ENCODE peak calls at places on chromosomes 11 and 22, in ten cellular contexts. One of them, this sample, is unnamed.

GRCh38 chr11:95693298-95693697 is 96.3 kb downstream of the FAM76B start:
- DNase-seq in EL: no peak
- DNase-seq in astrocyte of the hippocampus: no peak
- DNase-seq in body of pancreas: no peak
- DNase-seq in NCI-H2081: no peak
- DNase-seq in breast epithelium: no peak
- DNase-seq in Peyer's patch: no peak
- DNase-seq in left lung: no peak
- DNase-seq in AG04450: no peak
- DNase-seq in stimulated activated CD4-positive, alpha-beta T cell treated with anti-CD3 and anti-CD28 coated beads, Interleukin-4, amount 100 ng/mL, for 1 hour: no peak
- DNase-seq in this sample: no peak

GRCh38 chr11:65767406-65767805 is 13.4 kb downstream of the AP5B1 start:
- DNase-seq in breast epithelium: no peak
- DNase-seq in stimulated activated CD4-positive, alpha-beta T cell treated with anti-CD3 and anti-CD28 coated beads, Interleukin-4, amount 100 ng/mL, for 1 hour: no peak
- DNase-seq in Peyer's patch: no peak
- DNase-seq in NCI-H2081: no peak
- DNase-seq in body of pancreas: no peak
- DNase-seq in astrocyte of the hippocampus: no peak
- DNase-seq in AG04450: no peak
- DNase-seq in left lung: no peak
- DNase-seq in EL: no peak
- DNase-seq in this sample: no peak

GRCh38 chr22:23397618-23398567 is 182.2 kb downstream of the IGLL1 start:
- DNase-seq in NCI-H2081: no peak
- DNase-seq in Peyer's patch: no peak
- DNase-seq in AG04450: no peak
- DNase-seq in body of pancreas: no peak
- DNase-seq in left lung: no peak
- DNase-seq in astrocyte of the hippocampus: no peak
- DNase-seq in EL: no peak
- DNase-seq in stimulated activated CD4-positive, alpha-beta T cell treated with anti-CD3 and anti-CD28 coated beads, Interleukin-4, amount 100 ng/mL, for 1 hour: no peak
- DNase-seq in breast epithelium: peak
- DNase-seq in this sample: no peak

GRCh38 chr11:126360049-126360446 is 4.6 kb downstream of the ST3GAL4 start:
- DNase-seq in EL: no peak
- DNase-seq in left lung: no peak
- DNase-seq in AG04450: no peak
- DNase-seq in body of pancreas: no peak
- DNase-seq in astrocyte of the hippocampus: no peak
- DNase-seq in NCI-H2081: no peak
- DNase-seq in stimulated activated CD4-positive, alpha-beta T cell treated with anti-CD3 and anti-CD28 coated beads, Interleukin-4, amount 100 ng/mL, for 1 hour: no peak
- DNase-seq in breast epithelium: no peak
- DNase-seq in Peyer's patch: no peak
- DNase-seq in this sample: no peak

GRCh38 chr22:18064636-18065035 is 13.2 kb upstream of the PEX26 start:
- DNase-seq in breast epithelium: no peak
- DNase-seq in NCI-H2081: no peak
- DNase-seq in AG04450: no peak
- DNase-seq in EL: no peak
- DNase-seq in stimulated activated CD4-positive, alpha-beta T cell treated with anti-CD3 and anti-CD28 coated beads, Interleukin-4, amount 100 ng/mL, for 1 hour: no peak
- DNase-seq in astrocyte of the hippocampus: no peak
- DNase-seq in Peyer's patch: no peak
- DNase-seq in body of pancreas: no peak
- DNase-seq in left lung: no peak
- DNase-seq in this sample: no peak

GRCh38 chr11:114848027-114848426 is 169.7 kb downstream of the NXPE2 start:
- DNase-seq in stimulated activated CD4-positive, alpha-beta T cell treated with anti-CD3 and anti-CD28 coated beads, Interleukin-4, amount 100 ng/mL, for 1 hour: no peak
- DNase-seq in body of pancreas: no peak
- DNase-seq in left lung: no peak
- DNase-seq in breast epithelium: no peak
- DNase-seq in Peyer's patch: no peak
- DNase-seq in AG04450: no peak
- DNase-seq in NCI-H2081: no peak
- DNase-seq in astrocyte of the hippocampus: no peak
- DNase-seq in EL: no peak
- DNase-seq in this sample: no peak

GRCh38 chr11:68441466-68442230 is 18.9 kb upstream of the PPP6R3 start:
- DNase-seq in AG04450: no peak
- DNase-seq in left lung: peak
- DNase-seq in Peyer's patch: no peak
- DNase-seq in stimulated activated CD4-positive, alpha-beta T cell treated with anti-CD3 and anti-CD28 coated beads, Interleukin-4, amount 100 ng/mL, for 1 hour: no peak
- DNase-seq in body of pancreas: no peak
- DNase-seq in NCI-H2081: peak
- DNase-seq in astrocyte of the hippocampus: no peak
- DNase-seq in breast epithelium: no peak
- DNase-seq in EL: no peak
- DNase-seq in this sample: peak

GRCh38 chr11:17531071-17531817 is 13.0 kb downstream of the USH1C start:
- DNase-seq in astrocyte of the hippocampus: no peak
- DNase-seq in AG04450: no peak
- DNase-seq in body of pancreas: no peak
- DNase-seq in NCI-H2081: peak
- DNase-seq in left lung: no peak
- DNase-seq in stimulated activated CD4-positive, alpha-beta T cell treated with anti-CD3 and anti-CD28 coated beads, Interleukin-4, amount 100 ng/mL, for 1 hour: no peak
- DNase-seq in Peyer's patch: no peak
- DNase-seq in EL: no peak
- DNase-seq in breast epithelium: no peak
- DNase-seq in this sample: no peak

GRCh38 chr22:27329966-27330645 is 471.4 kb downstream of the MN1 start:
- DNase-seq in NCI-H2081: no peak
- DNase-seq in EL: no peak
- DNase-seq in breast epithelium: no peak
- DNase-seq in left lung: no peak
- DNase-seq in stimulated activated CD4-positive, alpha-beta T cell treated with anti-CD3 and anti-CD28 coated beads, Interleukin-4, amount 100 ng/mL, for 1 hour: no peak
- DNase-seq in AG04450: no peak
- DNase-seq in body of pancreas: peak
- DNase-seq in Peyer's patch: no peak
- DNase-seq in astrocyte of the hippocampus: no peak
- DNase-seq in this sample: no peak

GRCh38 chr11:95419915-95420314 is 188.9 kb upstream of the SESN3 start:
- DNase-seq in EL: peak
- DNase-seq in astrocyte of the hippocampus: peak
- DNase-seq in AG04450: peak
- DNase-seq in stimulated activated CD4-positive, alpha-beta T cell treated with anti-CD3 and anti-CD28 coated beads, Interleukin-4, amount 100 ng/mL, for 1 hour: no peak
- DNase-seq in left lung: no peak
- DNase-seq in breast epithelium: no peak
- DNase-seq in NCI-H2081: no peak
- DNase-seq in Peyer's patch: no peak
- DNase-seq in body of pancreas: no peak
- DNase-seq in this sample: peak

GRCh38 chr11:125360066-125360465 is 136.0 kb downstream of the FEZ1 start:
- DNase-seq in AG04450: no peak
- DNase-seq in Peyer's patch: no peak
- DNase-seq in NCI-H2081: no peak
- DNase-seq in body of pancreas: no peak
- DNase-seq in left lung: peak
- DNase-seq in stimulated activated CD4-positive, alpha-beta T cell treated with anti-CD3 and anti-CD28 coated beads, Interleukin-4, amount 100 ng/mL, for 1 hour: no peak
- DNase-seq in EL: no peak
- DNase-seq in breast epithelium: no peak
- DNase-seq in astrocyte of the hippocampus: no peak
- DNase-seq in this sample: no peak

GRCh38 chr11:18046116-18046777 is at the start of gene TPH1:
- DNase-seq in left lung: peak
- DNase-seq in breast epithelium: peak
- DNase-seq in AG04450: no peak
- DNase-seq in Peyer's patch: no peak
- DNase-seq in stimulated activated CD4-positive, alpha-beta T cell treated with anti-CD3 and anti-CD28 coated beads, Interleukin-4, amount 100 ng/mL, for 1 hour: no peak
- DNase-seq in body of pancreas: peak
- DNase-seq in EL: peak
- DNase-seq in NCI-H2081: no peak
- DNase-seq in astrocyte of the hippocampus: peak
- DNase-seq in this sample: no peak

GRCh38 chr11:9726313-9727022 is 62.6 kb downstream of the SWAP70 start:
- DNase-seq in AG04450: peak
- DNase-seq in breast epithelium: no peak
- DNase-seq in left lung: no peak
- DNase-seq in stimulated activated CD4-positive, alpha-beta T cell treated with anti-CD3 and anti-CD28 coated beads, Interleukin-4, amount 100 ng/mL, for 1 hour: no peak
- DNase-seq in body of pancreas: no peak
- DNase-seq in Peyer's patch: no peak
- DNase-seq in astrocyte of the hippocampus: peak
- DNase-seq in EL: peak
- DNase-seq in NCI-H2081: peak
- DNase-seq in this sample: peak

GRCh38 chr11:11788067-11788710 is 53.6 kb upstream of the USP47 start:
- DNase-seq in stimulated activated CD4-positive, alpha-beta T cell treated with anti-CD3 and anti-CD28 coated beads, Interleukin-4, amount 100 ng/mL, for 1 hour: no peak
- DNase-seq in body of pancreas: no peak
- DNase-seq in left lung: no peak
- DNase-seq in breast epithelium: no peak
- DNase-seq in astrocyte of the hippocampus: no peak
- DNase-seq in Peyer's patch: no peak
- DNase-seq in EL: no peak
- DNase-seq in NCI-H2081: no peak
- DNase-seq in AG04450: no peak
- DNase-seq in this sample: no peak

GRCh38 chr22:49678137-49678841 is 149.4 kb downstream of the BRD1 start:
- DNase-seq in Peyer's patch: no peak
- DNase-seq in stimulated activated CD4-positive, alpha-beta T cell treated with anti-CD3 and anti-CD28 coated beads, Interleukin-4, amount 100 ng/mL, for 1 hour: no peak
- DNase-seq in body of pancreas: no peak
- DNase-seq in left lung: no peak
- DNase-seq in NCI-H2081: no peak
- DNase-seq in EL: no peak
- DNase-seq in AG04450: no peak
- DNase-seq in breast epithelium: no peak
- DNase-seq in astrocyte of the hippocampus: no peak
- DNase-seq in this sample: no peak

GRCh38 chr22:19750666-19751490 is 9.7 kb upstream of the TBX1 start:
- DNase-seq in AG04450: peak
- DNase-seq in body of pancreas: no peak
- DNase-seq in astrocyte of the hippocampus: peak
- DNase-seq in left lung: no peak
- DNase-seq in NCI-H2081: no peak
- DNase-seq in stimulated activated CD4-positive, alpha-beta T cell treated with anti-CD3 and anti-CD28 coated beads, Interleukin-4, amount 100 ng/mL, for 1 hour: no peak
- DNase-seq in EL: peak
- DNase-seq in Peyer's patch: no peak
- DNase-seq in breast epithelium: no peak
- DNase-seq in this sample: no peak

GRCh38 chr11:17979770-17980371 is 33.0 kb downstream of the SERGEF start:
- DNase-seq in stimulated activated CD4-positive, alpha-beta T cell treated with anti-CD3 and anti-CD28 coated beads, Interleukin-4, amount 100 ng/mL, for 1 hour: no peak
- DNase-seq in breast epithelium: no peak
- DNase-seq in AG04450: no peak
- DNase-seq in Peyer's patch: peak
- DNase-seq in left lung: no peak
- DNase-seq in NCI-H2081: peak
- DNase-seq in EL: peak
- DNase-seq in astrocyte of the hippocampus: peak
- DNase-seq in body of pancreas: peak
- DNase-seq in this sample: no peak

GRCh38 chr11:119671561-119672015 is 57.4 kb downstream of the NECTIN1 start:
- DNase-seq in EL: no peak
- DNase-seq in breast epithelium: no peak
- DNase-seq in left lung: peak
- DNase-seq in astrocyte of the hippocampus: peak
- DNase-seq in body of pancreas: no peak
- DNase-seq in AG04450: peak
- DNase-seq in NCI-H2081: no peak
- DNase-seq in Peyer's patch: no peak
- DNase-seq in stimulated activated CD4-positive, alpha-beta T cell treated with anti-CD3 and anti-CD28 coated beads, Interleukin-4, amount 100 ng/mL, for 1 hour: no peak
- DNase-seq in this sample: no peak

GRCh38 chr11:16912607-16913006 is 101.6 kb downstream of the PLEKHA7 start:
- DNase-seq in breast epithelium: no peak
- DNase-seq in NCI-H2081: peak
- DNase-seq in AG04450: no peak
- DNase-seq in stimulated activated CD4-positive, alpha-beta T cell treated with anti-CD3 and anti-CD28 coated beads, Interleukin-4, amount 100 ng/mL, for 1 hour: no peak
- DNase-seq in EL: no peak
- DNase-seq in Peyer's patch: no peak
- DNase-seq in body of pancreas: peak
- DNase-seq in astrocyte of the hippocampus: peak
- DNase-seq in left lung: no peak
- DNase-seq in this sample: no peak

GRCh38 chr22:24146190-24146616 is 35.1 kb upstream of the SUSD2 start:
- DNase-seq in body of pancreas: peak
- DNase-seq in EL: peak
- DNase-seq in left lung: peak
- DNase-seq in stimulated activated CD4-positive, alpha-beta T cell treated with anti-CD3 and anti-CD28 coated beads, Interleukin-4, amount 100 ng/mL, for 1 hour: no peak
- DNase-seq in Peyer's patch: peak
- DNase-seq in NCI-H2081: no peak
- DNase-seq in breast epithelium: no peak
- DNase-seq in astrocyte of the hippocampus: peak
- DNase-seq in AG04450: peak
- DNase-seq in this sample: peak

GRCh38 chr11:71373791-71374454 is 74.3 kb downstream of the DHCR7 start:
- DNase-seq in breast epithelium: no peak
- DNase-seq in EL: no peak
- DNase-seq in Peyer's patch: peak
- DNase-seq in NCI-H2081: no peak
- DNase-seq in astrocyte of the hippocampus: no peak
- DNase-seq in stimulated activated CD4-positive, alpha-beta T cell treated with anti-CD3 and anti-CD28 coated beads, Interleukin-4, amount 100 ng/mL, for 1 hour: no peak
- DNase-seq in left lung: no peak
- DNase-seq in AG04450: no peak
- DNase-seq in body of pancreas: no peak
- DNase-seq in this sample: no peak

GRCh38 chr22:39967103-39967829 is 7.1 kb downstream of the TMA7B start:
- DNase-seq in Peyer's patch: no peak
- DNase-seq in AG04450: no peak
- DNase-seq in breast epithelium: no peak
- DNase-seq in body of pancreas: no peak
- DNase-seq in astrocyte of the hippocampus: peak
- DNase-seq in NCI-H2081: no peak
- DNase-seq in left lung: no peak
- DNase-seq in EL: peak
- DNase-seq in stimulated activated CD4-positive, alpha-beta T cell treated with anti-CD3 and anti-CD28 coated beads, Interleukin-4, amount 100 ng/mL, for 1 hour: no peak
- DNase-seq in this sample: peak

GRCh38 chr22:22786301-22787115 is 101.1 kb upstream of the IGLL5 start:
- DNase-seq in body of pancreas: no peak
- DNase-seq in AG04450: no peak
- DNase-seq in Peyer's patch: no peak
- DNase-seq in astrocyte of the hippocampus: no peak
- DNase-seq in NCI-H2081: peak
- DNase-seq in left lung: no peak
- DNase-seq in EL: no peak
- DNase-seq in stimulated activated CD4-positive, alpha-beta T cell treated with anti-CD3 and anti-CD28 coated beads, Interleukin-4, amount 100 ng/mL, for 1 hour: no peak
- DNase-seq in breast epithelium: no peak
- DNase-seq in this sample: no peak

GRCh38 chr22:27537481-27537891 is 264.1 kb downstream of the MN1 start:
- DNase-seq in AG04450: no peak
- DNase-seq in body of pancreas: peak
- DNase-seq in stimulated activated CD4-positive, alpha-beta T cell treated with anti-CD3 and anti-CD28 coated beads, Interleukin-4, amount 100 ng/mL, for 1 hour: no peak
- DNase-seq in EL: no peak
- DNase-seq in NCI-H2081: no peak
- DNase-seq in breast epithelium: no peak
- DNase-seq in left lung: no peak
- DNase-seq in astrocyte of the hippocampus: no peak
- DNase-seq in Peyer's patch: no peak
- DNase-seq in this sample: no peak

GRCh38 chr22:48256041-48256739 is 1493.7 kb downstream of the TBC1D22A start:
- DNase-seq in left lung: no peak
- DNase-seq in Peyer's patch: no peak
- DNase-seq in astrocyte of the hippocampus: no peak
- DNase-seq in EL: no peak
- DNase-seq in stimulated activated CD4-positive, alpha-beta T cell treated with anti-CD3 and anti-CD28 coated beads, Interleukin-4, amount 100 ng/mL, for 1 hour: no peak
- DNase-seq in NCI-H2081: no peak
- DNase-seq in AG04450: no peak
- DNase-seq in breast epithelium: no peak
- DNase-seq in body of pancreas: no peak
- DNase-seq in this sample: no peak

GRCh38 chr11:47791774-47792173 is 24.6 kb upstream of the FNBP4 start:
- DNase-seq in AG04450: no peak
- DNase-seq in body of pancreas: no peak
- DNase-seq in Peyer's patch: no peak
- DNase-seq in stimulated activated CD4-positive, alpha-beta T cell treated with anti-CD3 and anti-CD28 coated beads, Interleukin-4, amount 100 ng/mL, for 1 hour: no peak
- DNase-seq in NCI-H2081: no peak
- DNase-seq in breast epithelium: no peak
- DNase-seq in EL: no peak
- DNase-seq in left lung: no peak
- DNase-seq in astrocyte of the hippocampus: no peak
- DNase-seq in this sample: no peak

GRCh38 chr11:128696930-128697329 is 3.1 kb downstream of the FLI1 start:
- DNase-seq in NCI-H2081: no peak
- DNase-seq in Peyer's patch: no peak
- DNase-seq in AG04450: no peak
- DNase-seq in stimulated activated CD4-positive, alpha-beta T cell treated with anti-CD3 and anti-CD28 coated beads, Interleukin-4, amount 100 ng/mL, for 1 hour: no peak
- DNase-seq in astrocyte of the hippocampus: no peak
- DNase-seq in EL: no peak
- DNase-seq in left lung: no peak
- DNase-seq in breast epithelium: no peak
- DNase-seq in body of pancreas: no peak
- DNase-seq in this sample: no peak

GRCh38 chr22:47372111-47372581 is 609.7 kb downstream of the TBC1D22A start:
- DNase-seq in stimulated activated CD4-positive, alpha-beta T cell treated with anti-CD3 and anti-CD28 coated beads, Interleukin-4, amount 100 ng/mL, for 1 hour: no peak
- DNase-seq in body of pancreas: no peak
- DNase-seq in EL: no peak
- DNase-seq in Peyer's patch: no peak
- DNase-seq in astrocyte of the hippocampus: no peak
- DNase-seq in NCI-H2081: no peak
- DNase-seq in AG04450: no peak
- DNase-seq in left lung: peak
- DNase-seq in breast epithelium: no peak
- DNase-seq in this sample: no peak

This sample was measured in AG04449.